ENCODE peak calls at places on chromosomes 11 and 22, in five cellular contexts. One of them, this sample, is unnamed.
A peak's percentile ranks its signal among the peaks of the same experiment; 100 is the strongest.

GRCh38 chr11:45665206-45665932 is at the start of gene CHST1:
- DNase-seq in stimulated activated CD8-positive, alpha-beta memory T cell treated with anti-CD3 and anti-CD28 coated beads, Interleukin-2, amount 100 ng/mL, for 48 hours: no peak
- DNase-seq in WERI-Rb-1: peak; percentile 67
- DNase-seq in HTR-8/SVneo: peak; percentile 48
- DNase-seq in chondrocyte: no peak
- DNase-seq in this sample: no peak

GRCh38 chr22:39717099-39717498 is 146.5 kb downstream of the CACNA1I start:
- DNase-seq in stimulated activated CD8-positive, alpha-beta memory T cell treated with anti-CD3 and anti-CD28 coated beads, Interleukin-2, amount 100 ng/mL, for 48 hours: no peak
- DNase-seq in WERI-Rb-1: no peak
- DNase-seq in HTR-8/SVneo: no peak
- DNase-seq in chondrocyte: no peak
- DNase-seq in this sample: no peak

GRCh38 chr22:26903030-26903856 is 245.9 kb downstream of the MIAT start:
- DNase-seq in stimulated activated CD8-positive, alpha-beta memory T cell treated with anti-CD3 and anti-CD28 coated beads, Interleukin-2, amount 100 ng/mL, for 48 hours: no peak
- DNase-seq in WERI-Rb-1: peak; percentile 47
- DNase-seq in HTR-8/SVneo: no peak
- DNase-seq in chondrocyte: no peak
- DNase-seq in this sample: no peak

GRCh38 chr11:8265681-8266241 is 2.1 kb upstream of the LMO1 start:
- DNase-seq in stimulated activated CD8-positive, alpha-beta memory T cell treated with anti-CD3 and anti-CD28 coated beads, Interleukin-2, amount 100 ng/mL, for 48 hours: no peak
- DNase-seq in WERI-Rb-1: peak; percentile 70
- DNase-seq in HTR-8/SVneo: no peak
- DNase-seq in chondrocyte: peak; percentile 75
- DNase-seq in this sample: peak; percentile 35

GRCh38 chr11:2750601-2751522 is 51.1 kb upstream of the KCNQ1OT1 start:
- DNase-seq in stimulated activated CD8-positive, alpha-beta memory T cell treated with anti-CD3 and anti-CD28 coated beads, Interleukin-2, amount 100 ng/mL, for 48 hours: no peak
- DNase-seq in WERI-Rb-1: peak; percentile 77
- DNase-seq in HTR-8/SVneo: no peak
- DNase-seq in chondrocyte: peak; percentile 53
- DNase-seq in this sample: peak; percentile 19

GRCh38 chr11:64447717-64448598 is 89.0 kb downstream of the RPS6KA4 start:
- DNase-seq in stimulated activated CD8-positive, alpha-beta memory T cell treated with anti-CD3 and anti-CD28 coated beads, Interleukin-2, amount 100 ng/mL, for 48 hours: no peak
- DNase-seq in WERI-Rb-1: peak; percentile 67
- DNase-seq in HTR-8/SVneo: no peak
- DNase-seq in chondrocyte: peak; percentile 59
- DNase-seq in this sample: no peak

GRCh38 chr11:15723966-15724365 is 609.2 kb downstream of the INSC start:
- DNase-seq in stimulated activated CD8-positive, alpha-beta memory T cell treated with anti-CD3 and anti-CD28 coated beads, Interleukin-2, amount 100 ng/mL, for 48 hours: no peak
- DNase-seq in WERI-Rb-1: no peak
- DNase-seq in HTR-8/SVneo: no peak
- DNase-seq in chondrocyte: no peak
- DNase-seq in this sample: no peak

GRCh38 chr22:17865183-17866055 is 91.2 kb upstream of the BID start:
- DNase-seq in stimulated activated CD8-positive, alpha-beta memory T cell treated with anti-CD3 and anti-CD28 coated beads, Interleukin-2, amount 100 ng/mL, for 48 hours: no peak
- DNase-seq in WERI-Rb-1: no peak
- DNase-seq in HTR-8/SVneo: no peak
- DNase-seq in chondrocyte: no peak
- DNase-seq in this sample: no peak

GRCh38 chr11:121029153-121029552 is 5.3 kb downstream of the TBCEL start:
- DNase-seq in stimulated activated CD8-positive, alpha-beta memory T cell treated with anti-CD3 and anti-CD28 coated beads, Interleukin-2, amount 100 ng/mL, for 48 hours: no peak
- DNase-seq in WERI-Rb-1: no peak
- DNase-seq in HTR-8/SVneo: no peak
- DNase-seq in chondrocyte: no peak
- DNase-seq in this sample: no peak

GRCh38 chr11:46247664-46248063 is 29.8 kb upstream of the CREB3L1 start:
- DNase-seq in stimulated activated CD8-positive, alpha-beta memory T cell treated with anti-CD3 and anti-CD28 coated beads, Interleukin-2, amount 100 ng/mL, for 48 hours: no peak
- DNase-seq in WERI-Rb-1: peak; percentile 68
- DNase-seq in HTR-8/SVneo: peak; percentile 53
- DNase-seq in chondrocyte: no peak
- DNase-seq in this sample: no peak

GRCh38 chr22:37175414-37176144 is 12.5 kb downstream of the C1QTNF6 start:
- DNase-seq in stimulated activated CD8-positive, alpha-beta memory T cell treated with anti-CD3 and anti-CD28 coated beads, Interleukin-2, amount 100 ng/mL, for 48 hours: no peak
- DNase-seq in WERI-Rb-1: no peak
- DNase-seq in HTR-8/SVneo: no peak
- DNase-seq in chondrocyte: peak; percentile 44
- DNase-seq in this sample: peak; percentile 46

GRCh38 chr11:122706261-122706660 is 50.7 kb downstream of the UBASH3B start:
- DNase-seq in stimulated activated CD8-positive, alpha-beta memory T cell treated with anti-CD3 and anti-CD28 coated beads, Interleukin-2, amount 100 ng/mL, for 48 hours: no peak
- DNase-seq in WERI-Rb-1: no peak
- DNase-seq in HTR-8/SVneo: no peak
- DNase-seq in chondrocyte: no peak
- DNase-seq in this sample: no peak

GRCh38 chr22:35575116-35575748 is 34.6 kb downstream of the RASD2 start:
- DNase-seq in stimulated activated CD8-positive, alpha-beta memory T cell treated with anti-CD3 and anti-CD28 coated beads, Interleukin-2, amount 100 ng/mL, for 48 hours: no peak
- DNase-seq in WERI-Rb-1: peak; percentile 32
- DNase-seq in HTR-8/SVneo: no peak
- DNase-seq in chondrocyte: no peak
- DNase-seq in this sample: no peak

GRCh38 chr22:39207141-39208012 is 37.4 kb downstream of the PDGFB start:
- DNase-seq in stimulated activated CD8-positive, alpha-beta memory T cell treated with anti-CD3 and anti-CD28 coated beads, Interleukin-2, amount 100 ng/mL, for 48 hours: no peak
- DNase-seq in WERI-Rb-1: no peak
- DNase-seq in HTR-8/SVneo: no peak
- DNase-seq in chondrocyte: peak; percentile 38
- DNase-seq in this sample: peak; percentile 75

GRCh38 chr11:106503901-106504300 is 426.4 kb downstream of the AASDHPPT start:
- DNase-seq in stimulated activated CD8-positive, alpha-beta memory T cell treated with anti-CD3 and anti-CD28 coated beads, Interleukin-2, amount 100 ng/mL, for 48 hours: no peak
- DNase-seq in WERI-Rb-1: no peak
- DNase-seq in HTR-8/SVneo: no peak
- DNase-seq in chondrocyte: no peak
- DNase-seq in this sample: no peak

GRCh38 chr11:36498721-36499120 is 11.4 kb downstream of the TRAF6 start:
- DNase-seq in stimulated activated CD8-positive, alpha-beta memory T cell treated with anti-CD3 and anti-CD28 coated beads, Interleukin-2, amount 100 ng/mL, for 48 hours: no peak
- DNase-seq in WERI-Rb-1: no peak
- DNase-seq in HTR-8/SVneo: no peak
- DNase-seq in chondrocyte: no peak
- DNase-seq in this sample: no peak

GRCh38 chr11:23856654-23857053 is 640.2 kb upstream of the LUZP2 start:
- DNase-seq in stimulated activated CD8-positive, alpha-beta memory T cell treated with anti-CD3 and anti-CD28 coated beads, Interleukin-2, amount 100 ng/mL, for 48 hours: no peak
- DNase-seq in WERI-Rb-1: no peak
- DNase-seq in HTR-8/SVneo: no peak
- DNase-seq in chondrocyte: no peak
- DNase-seq in this sample: no peak

GRCh38 chr22:41445171-41446056 is 1.2 kb downstream of the TOB2 start:
- DNase-seq in stimulated activated CD8-positive, alpha-beta memory T cell treated with anti-CD3 and anti-CD28 coated beads, Interleukin-2, amount 100 ng/mL, for 48 hours: no peak
- DNase-seq in WERI-Rb-1: peak; percentile 89
- DNase-seq in HTR-8/SVneo: no peak
- DNase-seq in chondrocyte: peak; percentile 49
- DNase-seq in this sample: no peak

GRCh38 chr22:38564669-38565068 is 5.3 kb downstream of the DMC1 start:
- DNase-seq in stimulated activated CD8-positive, alpha-beta memory T cell treated with anti-CD3 and anti-CD28 coated beads, Interleukin-2, amount 100 ng/mL, for 48 hours: no peak
- DNase-seq in WERI-Rb-1: no peak
- DNase-seq in HTR-8/SVneo: no peak
- DNase-seq in chondrocyte: no peak
- DNase-seq in this sample: no peak

GRCh38 chr11:70834984-70835560 is 417.3 kb downstream of the SHANK2 start:
- DNase-seq in stimulated activated CD8-positive, alpha-beta memory T cell treated with anti-CD3 and anti-CD28 coated beads, Interleukin-2, amount 100 ng/mL, for 48 hours: no peak
- DNase-seq in WERI-Rb-1: no peak
- DNase-seq in HTR-8/SVneo: no peak
- DNase-seq in chondrocyte: no peak
- DNase-seq in this sample: no peak

GRCh38 chr22:22888509-22889353 is 1.1 kb downstream of the IGLL5 start:
- DNase-seq in stimulated activated CD8-positive, alpha-beta memory T cell treated with anti-CD3 and anti-CD28 coated beads, Interleukin-2, amount 100 ng/mL, for 48 hours: no peak
- DNase-seq in WERI-Rb-1: no peak
- DNase-seq in HTR-8/SVneo: no peak
- DNase-seq in chondrocyte: no peak
- DNase-seq in this sample: no peak

GRCh38 chr11:77322506-77322905 is 21.0 kb upstream of the GDPD4 start:
- DNase-seq in stimulated activated CD8-positive, alpha-beta memory T cell treated with anti-CD3 and anti-CD28 coated beads, Interleukin-2, amount 100 ng/mL, for 48 hours: no peak
- DNase-seq in WERI-Rb-1: no peak
- DNase-seq in HTR-8/SVneo: no peak
- DNase-seq in chondrocyte: no peak
- DNase-seq in this sample: no peak

GRCh38 chr11:124518900-124519541 is 24.4 kb downstream of the OR8B12 start:
- DNase-seq in stimulated activated CD8-positive, alpha-beta memory T cell treated with anti-CD3 and anti-CD28 coated beads, Interleukin-2, amount 100 ng/mL, for 48 hours: no peak
- DNase-seq in WERI-Rb-1: no peak
- DNase-seq in HTR-8/SVneo: no peak
- DNase-seq in chondrocyte: no peak
- DNase-seq in this sample: no peak

GRCh38 chr11:80227915-80228314 is 787.1 kb upstream of the TENM4 start:
- DNase-seq in stimulated activated CD8-positive, alpha-beta memory T cell treated with anti-CD3 and anti-CD28 coated beads, Interleukin-2, amount 100 ng/mL, for 48 hours: no peak
- DNase-seq in WERI-Rb-1: no peak
- DNase-seq in HTR-8/SVneo: no peak
- DNase-seq in chondrocyte: no peak
- DNase-seq in this sample: no peak

GRCh38 chr11:97279341-97279740 is 889.5 kb downstream of the JRKL start:
- DNase-seq in stimulated activated CD8-positive, alpha-beta memory T cell treated with anti-CD3 and anti-CD28 coated beads, Interleukin-2, amount 100 ng/mL, for 48 hours: no peak
- DNase-seq in WERI-Rb-1: no peak
- DNase-seq in HTR-8/SVneo: no peak
- DNase-seq in chondrocyte: no peak
- DNase-seq in this sample: no peak

GRCh38 chr11:73340164-73340563 is 32.1 kb downstream of the ARHGEF17 start:
- DNase-seq in stimulated activated CD8-positive, alpha-beta memory T cell treated with anti-CD3 and anti-CD28 coated beads, Interleukin-2, amount 100 ng/mL, for 48 hours: no peak
- DNase-seq in WERI-Rb-1: no peak
- DNase-seq in HTR-8/SVneo: no peak
- DNase-seq in chondrocyte: no peak
- DNase-seq in this sample: no peak

GRCh38 chr22:32389685-32390084 is 22.4 kb downstream of the RTCB start:
- DNase-seq in stimulated activated CD8-positive, alpha-beta memory T cell treated with anti-CD3 and anti-CD28 coated beads, Interleukin-2, amount 100 ng/mL, for 48 hours: no peak
- DNase-seq in WERI-Rb-1: peak; percentile 26
- DNase-seq in HTR-8/SVneo: no peak
- DNase-seq in chondrocyte: no peak
- DNase-seq in this sample: no peak